ENCODE peak calls at places on chromosomes 12 and 14, in nine cellular contexts. X is HFF-Myc, O is psoas muscle, C is cardiac fibroblast, M is H9, Q is NCI-H2029 treated with DMSO at 0.1 percent for 48 hours, S is GM23248, V is dorsolateral prefrontal cortex, Z is HFFc6. F is an unnamed sample.

GRCh38 chr12:105462841-105463240 is 132.3 kb downstream of the C12orf75 start:
- DNase-seq in Z (peak), X (no peak), M (no peak), S (peak), O (no peak), V (no peak), C (no peak), Q (no peak), F (no peak)

GRCh38 chr14:53327716-53328115 is 174.6 kb upstream of the DDHD1 start:
- DNase-seq in Z (peak), C (peak), X (no peak), V (peak), O (no peak), S (peak), Q (no peak), M (no peak), F (no peak)

GRCh38 chr14:38137005-38137404 is 70.7 kb upstream of the SSTR1 start:
- DNase-seq in Q (no peak), C (peak), M (no peak), Z (peak), S (peak), V (no peak), X (no peak), O (no peak), F (no peak)

GRCh38 chr12:101823891-101824290 is 6.9 kb downstream of the GNPTAB start:
- DNase-seq in M (peak), X (peak), Q (peak), V (peak), C (peak), Z (no peak), O (peak), S (peak), F (peak)

GRCh38 chr14:21264025-21264801 is 5.0 kb downstream of the HNRNPC start:
- DNase-seq in M (no peak), V (no peak), X (peak), O (no peak), C (peak), S (peak), Q (no peak), Z (peak), F (no peak)

GRCh38 chr14:37230551-37231194 is 32.9 kb downstream of the MIPOL1 start:
- DNase-seq in Z (peak), O (no peak), X (peak), C (peak), Q (peak), V (no peak), M (no peak), S (peak), F (peak)

GRCh38 chr14:79767278-79767677 is 444.0 kb downstream of the DIO2 start:
- DNase-seq in V (no peak), Z (no peak), Q (no peak), O (no peak), S (no peak), X (no peak), C (no peak), M (no peak), F (no peak)

GRCh38 chr12:122527478-122527944 is 462 bp downstream of the KNTC1 start:
- DNase-seq in M (peak), V (peak), C (peak), X (no peak), Q (no peak), O (no peak), Z (no peak), S (peak), F (peak)

GRCh38 chr14:106845286-106846087 is 1319.1 kb downstream of the TMEM121 start:
- DNase-seq in V (no peak), X (no peak), S (no peak), M (no peak), Z (no peak), O (no peak), Q (no peak), C (no peak), F (no peak)

GRCh38 chr14:50773632-50774541 is 57.1 kb downstream of the NIN start:
- DNase-seq in O (peak), Z (no peak), S (peak), Q (peak), C (peak), X (peak), V (peak), M (peak), F (peak)

GRCh38 chr12:130606245-130606644 is 109.9 kb downstream of the RIMBP2 start:
- DNase-seq in Z (no peak), Q (no peak), X (no peak), M (no peak), O (no peak), S (no peak), V (no peak), C (no peak), F (no peak)

GRCh38 chr12:62192486-62193250 is 67.5 kb upstream of the USP15 start:
- DNase-seq in X (peak), O (peak), Z (peak), V (peak), S (peak), C (peak), M (peak), Q (peak), F (peak)

GRCh38 chr12:27163048-27163715 is 80.8 kb upstream of the C12orf71 start:
- DNase-seq in S (peak), Q (no peak), O (no peak), Z (peak), V (no peak), M (peak), C (peak), X (no peak), F (no peak)

GRCh38 chr14:104974146-104974541 is 4.0 kb downstream of the AHNAK2 start:
- DNase-seq in M (no peak), S (no peak), C (no peak), Q (no peak), O (no peak), V (no peak), Z (no peak), X (no peak), F (no peak)

GRCh38 chr14:75631453-75631831 is 29.2 kb downstream of the ERG28 start:
- DNase-seq in X (no peak), Z (no peak), M (peak), C (peak), S (peak), V (no peak), O (no peak), Q (no peak), F (no peak)

GRCh38 chr12:86551146-86551571 is 295.0 kb upstream of the MGAT4C start:
- DNase-seq in Q (no peak), O (peak), S (no peak), X (no peak), C (peak), Z (no peak), M (no peak), V (no peak), F (no peak)

GRCh38 chr12:90770861-90771260 is 184.1 kb downstream of the CCER1 start:
- DNase-seq in M (no peak), O (no peak), X (no peak), Z (no peak), S (no peak), V (no peak), Q (no peak), C (peak), F (no peak)

GRCh38 chr14:60656755-60657608 is 7.7 kb upstream of the SIX1 start:
- DNase-seq in S (peak), X (no peak), O (peak), Z (peak), V (no peak), Q (peak), C (peak), M (peak), F (peak)

GRCh38 chr14:24432259-24433131 is 2.7 kb downstream of the KHNYN start:
- DNase-seq in Z (no peak), V (no peak), C (no peak), O (no peak), S (peak), M (no peak), X (no peak), Q (no peak), F (no peak)

GRCh38 chr14:61280526-61281185 is 482 bp downstream of the TMEM30B start:
- DNase-seq in Q (peak), Z (no peak), S (peak), X (no peak), O (peak), C (peak), M (peak), V (no peak), F (no peak)

GRCh38 chr12:86118161-86118560 is 138.0 kb downstream of the MGAT4C start:
- DNase-seq in V (no peak), M (no peak), Q (no peak), X (no peak), Z (no peak), S (no peak), C (no peak), O (no peak), F (no peak)

GRCh38 chr12:124684496-124684895 is 117.1 kb upstream of the NCOR2 start:
- DNase-seq in C (peak), M (no peak), O (no peak), Q (no peak), S (peak), V (no peak), X (no peak), Z (no peak), F (no peak)

GRCh38 chr14:46571970-46572369 is 79.6 kb downstream of the RPL10L start:
- DNase-seq in V (no peak), S (peak), Q (no peak), O (no peak), X (no peak), C (no peak), Z (no peak), M (no peak), F (no peak)

GRCh38 chr14:37144729-37145363 is 27.6 kb downstream of the SLC25A21 start:
- DNase-seq in M (no peak), X (no peak), Q (no peak), O (no peak), Z (no peak), C (no peak), V (no peak), S (no peak), F (no peak)

GRCh38 chr14:38838979-38839323 is 264.1 kb downstream of the SEC23A start:
- DNase-seq in C (no peak), Z (no peak), V (no peak), Q (no peak), S (no peak), O (no peak), X (no peak), M (no peak), F (no peak)

GRCh38 chr12:111312016-111312415 is 56.9 kb downstream of the PHETA1 start:
- DNase-seq in Z (no peak), S (no peak), O (no peak), Q (no peak), X (no peak), M (no peak), C (no peak), V (no peak), F (no peak)

GRCh38 chr14:80456200-80456599 is 244.9 kb upstream of the DIO2 start:
- DNase-seq in S (peak), C (peak), V (no peak), Q (no peak), M (no peak), X (peak), Z (peak), O (no peak), F (no peak)

GRCh38 chr12:17976202-17976601 is 113.8 kb downstream of the RERGL start:
- DNase-seq in C (no peak), S (peak), V (no peak), X (no peak), Z (no peak), Q (no peak), M (peak), O (no peak), F (peak)

GRCh38 chr14:100532154-100532915 is 54.9 kb downstream of the BEGAIN start:
- DNase-seq in S (no peak), O (peak), C (no peak), V (peak), M (peak), Z (no peak), Q (no peak), X (no peak), F (no peak)

GRCh38 chr12:68106160-68106559 is 53.4 kb downstream of the IFNG start:
- DNase-seq in V (no peak), M (no peak), C (peak), Z (peak), S (peak), O (no peak), Q (no peak), X (no peak), F (no peak)

GRCh38 chr12:4268549-4269181 is 4.9 kb upstream of the CCND2 start:
- DNase-seq in Z (no peak), V (no peak), X (no peak), M (no peak), O (no peak), S (peak), Q (no peak), C (no peak), F (peak)

GRCh38 chr12:219891-220352 is 6.0 kb upstream of the SLC6A12 start:
- DNase-seq in C (peak), V (peak), X (peak), Q (peak), S (peak), O (peak), Z (peak), M (peak), F (peak)

GRCh38 chr12:70659077-70659606 is 21.9 kb upstream of the PTPRB start:
- DNase-seq in S (no peak), V (no peak), M (no peak), O (no peak), Q (no peak), C (no peak), X (no peak), Z (no peak), F (no peak)

GRCh38 chr12:87140257-87140656 is 884.1 kb upstream of the MGAT4C start:
- DNase-seq in C (peak), M (no peak), S (peak), Q (no peak), X (no peak), Z (no peak), V (no peak), O (no peak), F (no peak)

GRCh38 chr12:25020621-25021243 is 71.8 kb upstream of the BCAT1 start:
- DNase-seq in M (no peak), O (no peak), Q (no peak), X (no peak), C (no peak), Z (no peak), V (no peak), S (no peak), F (peak)

GRCh38 chr12:4908694-4909396 is 860 bp upstream of the KCNA1 start:
- DNase-seq in V (peak), Q (no peak), O (no peak), M (peak), C (no peak), Z (no peak), X (no peak), S (peak), F (peak)

GRCh38 chr12:119512772-119513497 is 80.6 kb upstream of the TMEM233 start:
- DNase-seq in S (peak), O (no peak), V (no peak), Q (no peak), X (no peak), Z (no peak), C (no peak), M (no peak), F (peak)

F was measured in RPMI8226.